ENCODE peak calls at places on chromosomes 11 and 22, in five cellular contexts. One of them, this sample, is unnamed.

GRCh38 chr11:11793073-11793472 is 48.7 kb upstream of the USP47 start:
- DNase-seq in hypothalamus: no peak
- DNase-seq in fibroblast of the aortic adventitia: no peak
- DNase-seq in right cardiac atrium: no peak
- DNase-seq in fibroblast of mammary gland: no peak
- DNase-seq in this sample: no peak

GRCh38 chr11:60899021-60899936 is 7.1 kb downstream of the PRPF19 start:
- DNase-seq in hypothalamus: no peak
- DNase-seq in fibroblast of the aortic adventitia: peak; percentile 79
- DNase-seq in right cardiac atrium: no peak
- DNase-seq in fibroblast of mammary gland: peak; percentile 68
- DNase-seq in this sample: peak; percentile 49

GRCh38 chr11:66371627-66372415 is at the start of gene SLC29A2:
- DNase-seq in hypothalamus: peak; percentile 48
- DNase-seq in fibroblast of the aortic adventitia: no peak
- DNase-seq in right cardiac atrium: peak; percentile 90
- DNase-seq in fibroblast of mammary gland: no peak
- DNase-seq in this sample: no peak

GRCh38 chr11:86099727-86100320 is 30.9 kb upstream of the PICALM start:
- DNase-seq in hypothalamus: no peak
- DNase-seq in fibroblast of the aortic adventitia: peak; percentile 19
- DNase-seq in right cardiac atrium: no peak
- DNase-seq in fibroblast of mammary gland: peak; percentile 92
- DNase-seq in this sample: no peak

GRCh38 chr11:120391297-120391696 is 55.1 kb downstream of the ARHGEF12 start:
- DNase-seq in hypothalamus: no peak
- DNase-seq in fibroblast of the aortic adventitia: no peak
- DNase-seq in right cardiac atrium: no peak
- DNase-seq in fibroblast of mammary gland: no peak
- DNase-seq in this sample: no peak

GRCh38 chr22:22753526-22754267 is 109.3 kb downstream of the GGTLC2 start:
- DNase-seq in hypothalamus: no peak
- DNase-seq in fibroblast of the aortic adventitia: peak; percentile 38
- DNase-seq in right cardiac atrium: peak; percentile 69
- DNase-seq in fibroblast of mammary gland: peak; percentile 67
- DNase-seq in this sample: no peak

GRCh38 chr11:70159612-70160570 is 43.2 kb upstream of the FADD start:
- DNase-seq in hypothalamus: no peak
- DNase-seq in fibroblast of the aortic adventitia: peak; percentile 39
- DNase-seq in right cardiac atrium: no peak
- DNase-seq in fibroblast of mammary gland: peak; percentile 39
- DNase-seq in this sample: no peak

GRCh38 chr22:28497188-28497587 is 182.5 kb downstream of the TTC28 start:
- DNase-seq in hypothalamus: no peak
- DNase-seq in fibroblast of the aortic adventitia: no peak
- DNase-seq in right cardiac atrium: no peak
- DNase-seq in fibroblast of mammary gland: no peak
- DNase-seq in this sample: no peak

GRCh38 chr11:123125169-123125568 is 63.2 kb upstream of the HSPA8 start:
- DNase-seq in hypothalamus: no peak
- DNase-seq in fibroblast of the aortic adventitia: no peak
- DNase-seq in right cardiac atrium: no peak
- DNase-seq in fibroblast of mammary gland: no peak
- DNase-seq in this sample: no peak

GRCh38 chr22:47918276-47918928 is 1156.0 kb downstream of the TBC1D22A start:
- DNase-seq in hypothalamus: no peak
- DNase-seq in fibroblast of the aortic adventitia: no peak
- DNase-seq in right cardiac atrium: no peak
- DNase-seq in fibroblast of mammary gland: no peak
- DNase-seq in this sample: no peak

GRCh38 chr11:20004856-20005255 is 155.4 kb downstream of the DBX1 start:
- DNase-seq in hypothalamus: no peak
- DNase-seq in fibroblast of the aortic adventitia: no peak
- DNase-seq in right cardiac atrium: no peak
- DNase-seq in fibroblast of mammary gland: no peak
- DNase-seq in this sample: no peak

GRCh38 chr11:120612363-120613263 is 101.1 kb downstream of the GRIK4 start:
- DNase-seq in hypothalamus: no peak
- DNase-seq in fibroblast of the aortic adventitia: no peak
- DNase-seq in right cardiac atrium: no peak
- DNase-seq in fibroblast of mammary gland: peak; percentile 58
- DNase-seq in this sample: no peak

This sample was measured in mesenteric fat pad.